ENCODE peak calls at places on chromosomes 11 and 22, in nine cellular contexts. Y is RWPE1; F is ELF-1; I is cardiac fibroblast; X is non-pigmented ciliary epithelial cell; Z is left colon; J is fibroblast of villous mesenchyme; B is islet precursor cell; M is activated CD4-positive, alpha-beta T cell treated with anti-CD3 and anti-CD28 coated beads for 48 hours. U is an unnamed sample.

GRCh38 chr22:19463491-19464469 is 15.2 kb downstream of the UFD1 start:
- DNase-seq in I (peak), B (peak), Z (no peak), F (no peak), X (no peak), Y (no peak), M (no peak), J (peak), U (no peak)

GRCh38 chr22:42275176-42275575 is 4.7 kb upstream of the TCF20 start:
- DNase-seq in Z (no peak), Y (no peak), I (no peak), J (no peak), M (no peak), F (no peak), X (no peak), B (no peak), U (no peak)

GRCh38 chr11:103055174-103055890 is 36.6 kb downstream of the DCUN1D5 start:
- DNase-seq in Y (peak), F (no peak), X (no peak), J (peak), B (no peak), Z (no peak), I (peak), M (no peak), U (peak)

GRCh38 chr11:85665756-85666155 is 827 bp upstream of the CREBZF start:
- DNase-seq in Y (no peak), J (peak), B (no peak), Z (no peak), I (no peak), M (no peak), F (no peak), X (no peak), U (no peak)

GRCh38 chr11:130861283-130861682 is 55.0 kb downstream of the SNX19 start:
- DNase-seq in Z (no peak), F (no peak), B (no peak), X (no peak), Y (no peak), I (no peak), J (no peak), M (no peak), U (no peak)

GRCh38 chr11:120197254-120197891 is 13.5 kb upstream of the OAF start:
- DNase-seq in X (no peak), M (no peak), Z (peak), J (no peak), F (peak), B (peak), I (no peak), Y (no peak), U (no peak)

GRCh38 chr11:7060828-7061227 is 28.0 kb upstream of the RBMXL2 start:
- DNase-seq in J (peak), M (no peak), X (no peak), I (peak), Y (no peak), F (no peak), B (no peak), Z (no peak), U (no peak)

GRCh38 chr11:117915672-117916235 is 13.4 kb downstream of the TMPRSS13 start:
- DNase-seq in B (peak), Y (no peak), M (no peak), F (no peak), I (no peak), J (no peak), Z (no peak), X (no peak), U (no peak)

GRCh38 chr11:10743354-10744035 is 7.6 kb upstream of the CTR9 start:
- DNase-seq in J (peak), B (no peak), Z (peak), Y (no peak), I (no peak), X (no peak), F (no peak), M (no peak), U (no peak)

GRCh38 chr11:79342236-79342635 is 98.6 kb downstream of the TENM4 start:
- DNase-seq in M (no peak), X (no peak), F (no peak), Z (no peak), J (no peak), Y (no peak), B (no peak), I (no peak), U (no peak)

GRCh38 chr11:116518141-116518540 is 254.6 kb downstream of the BUD13 start:
- DNase-seq in M (no peak), B (peak), F (no peak), J (no peak), Z (no peak), Y (no peak), X (no peak), I (no peak), U (no peak)

GRCh38 chr11:96906521-96906920 is 516.7 kb downstream of the JRKL start:
- DNase-seq in Y (no peak), I (no peak), Z (no peak), J (no peak), X (no peak), M (no peak), F (no peak), B (no peak), U (no peak)

GRCh38 chr11:30172872-30173271 is 57.9 kb upstream of the FSHB start:
- DNase-seq in I (no peak), M (no peak), B (peak), X (no peak), Y (no peak), F (peak), Z (no peak), J (no peak), U (no peak)

GRCh38 chr11:107598225-107599139 is 7.5 kb downstream of the ELMOD1 start:
- DNase-seq in X (no peak), Z (no peak), Y (no peak), B (peak), I (peak), F (peak), M (peak), J (peak), U (peak)

GRCh38 chr11:122115520-122116343 is at the start of gene BLID:
- DNase-seq in F (peak), I (peak), M (no peak), Z (peak), J (peak), B (peak), X (no peak), Y (no peak), U (peak)

GRCh38 chr11:43835104-43835503 is 45.5 kb upstream of the ALKBH3 start:
- DNase-seq in Z (no peak), M (no peak), B (no peak), J (peak), X (no peak), Y (no peak), I (no peak), F (no peak), U (no peak)

GRCh38 chr11:18594999-18595749 is 4.4 kb upstream of the MISFA start:
- DNase-seq in X (no peak), Y (peak), I (peak), F (no peak), J (no peak), M (no peak), Z (no peak), B (peak), U (peak)

GRCh38 chr11:87223816-87224215 is 186.1 kb downstream of the TMEM135 start:
- DNase-seq in I (peak), B (no peak), Z (no peak), M (no peak), Y (no peak), F (no peak), J (peak), X (no peak), U (no peak)

GRCh38 chr11:83521647-83522596 is 235.8 kb upstream of the CCDC90B start:
- DNase-seq in X (no peak), B (peak), F (peak), I (peak), J (peak), Y (peak), Z (no peak), M (no peak), U (peak)

GRCh38 chr11:65311197-65311631 is 3.5 kb upstream of the CDC42EP2 start:
- DNase-seq in Z (no peak), F (peak), I (peak), X (no peak), Y (peak), B (peak), J (no peak), M (no peak), U (peak)

GRCh38 chr11:83150450-83150849 is 6.5 kb upstream of the PCF11 start:
- DNase-seq in M (no peak), J (no peak), I (no peak), Y (no peak), B (no peak), X (no peak), F (no peak), Z (no peak), U (no peak)

GRCh38 chr11:76918941-76919386 is 58.2 kb downstream of the ACER3 start:
- DNase-seq in I (peak), J (peak), Y (peak), B (no peak), F (no peak), Z (peak), M (peak), X (peak), U (peak)

GRCh38 chr22:31177420-31178162 is 17.6 kb downstream of the RNF185 start:
- DNase-seq in M (no peak), X (peak), B (no peak), F (no peak), J (peak), Y (peak), I (peak), Z (no peak), U (peak)

GRCh38 chr11:96072592-96072991 is 148.7 kb upstream of the MTMR2 start:
- DNase-seq in X (no peak), Y (no peak), M (no peak), F (no peak), J (no peak), B (no peak), I (no peak), Z (no peak), U (no peak)

GRCh38 chr22:31611065-31611760 is 50.8 kb downstream of the PISD start:
- DNase-seq in J (peak), Z (no peak), X (no peak), M (no peak), F (no peak), Y (no peak), B (no peak), I (no peak), U (no peak)

GRCh38 chr11:298406-299065 is 790 bp downstream of the IFITM5 start:
- DNase-seq in I (no peak), B (no peak), F (no peak), J (no peak), M (peak), Y (no peak), X (no peak), Z (no peak), U (no peak)

GRCh38 chr11:110075087-110075821 is 17.9 kb upstream of the ZC3H12C start:
- DNase-seq in B (peak), I (no peak), J (no peak), Y (no peak), Z (peak), M (no peak), F (peak), X (no peak), U (no peak)

GRCh38 chr11:1123970-1124369 is 33.8 kb upstream of the MUC5AC start:
- DNase-seq in I (no peak), J (no peak), F (no peak), M (peak), X (no peak), B (peak), Y (no peak), Z (no peak), U (no peak)

GRCh38 chr11:77471520-77472234 is 2.2 kb downstream of the PAK1 start:
- DNase-seq in Z (peak), Y (no peak), I (no peak), F (peak), B (peak), J (no peak), X (no peak), M (peak), U (peak)

GRCh38 chr11:119920666-119921065 is 191.7 kb upstream of the NECTIN1 start:
- DNase-seq in F (no peak), I (no peak), J (no peak), Y (no peak), Z (no peak), B (no peak), M (no peak), X (no peak), U (no peak)

GRCh38 chr11:33208150-33208549 is 46.9 kb upstream of the CSTF3 start:
- DNase-seq in Y (no peak), F (no peak), M (no peak), X (no peak), B (no peak), I (no peak), J (no peak), Z (no peak), U (no peak)

GRCh38 chr22:22450343-22450839 is 58.2 kb downstream of the ZNF280B start:
- DNase-seq in I (no peak), J (no peak), Y (no peak), F (no peak), Z (peak), X (no peak), M (no peak), B (peak), U (no peak)

GRCh38 chr11:35174666-35175065 is 35.7 kb downstream of the CD44 start:
- DNase-seq in I (peak), Y (no peak), F (no peak), B (no peak), X (peak), J (peak), M (no peak), Z (no peak), U (no peak)

GRCh38 chr11:127766734-127767133 is 766.2 kb upstream of the KIRREL3 start:
- DNase-seq in M (no peak), Z (no peak), F (no peak), X (no peak), B (no peak), Y (no peak), J (no peak), I (no peak), U (no peak)

GRCh38 chr22:46763051-46763705 is 728 bp downstream of the TBC1D22A start:
- DNase-seq in F (no peak), J (peak), I (peak), X (no peak), Y (no peak), Z (peak), M (peak), B (no peak), U (no peak)

GRCh38 chr11:19963697-19964340 is 196.5 kb downstream of the DBX1 start:
- DNase-seq in B (no peak), F (no peak), M (no peak), Z (no peak), I (no peak), X (no peak), Y (no peak), J (no peak), U (no peak)

GRCh38 chr22:44586337-44586990 is 88.4 kb upstream of the RTL6 start:
- DNase-seq in F (no peak), J (no peak), I (no peak), X (no peak), Z (no peak), B (no peak), Y (no peak), M (no peak), U (peak)

U was measured in epithelial cell of esophagus.